ENCODE peak calls at places on chromosomes 6 and 20, in eight cellular contexts. X is fibroblast of lung, T is IMR-90, M is brain microvascular endothelial cell, A is uterus, U is lower lobe of right lung, I is SK-N-SH, G is spleen. F is an unnamed sample. For H3K27me3, the result is how much of the 10 kb centered on the place peaks cover.

GRCh38 chr6:160348552-160349441 is 619 bp downstream of the SLC22A3 start:
- DNase-seq in X (peak), T (no peak), M (no peak), A (peak), U (peak), I (peak), G (no peak), F (peak)

GRCh38 chr20:11907621-11908020 is 10.1 kb upstream of the BTBD3 start:
- DNase-seq in X (no peak), T (peak), M (no peak), A (no peak), U (no peak), I (no peak), G (no peak), F (no peak)

GRCh38 chr6:40999498-41000070 is 39.4 kb downstream of the UNC5CL start:
- DNase-seq in X (peak), T (peak), M (no peak), A (peak), U (peak), I (peak), G (no peak), F (peak)

GRCh38 chr20:1321654-1321939 is 7.3 kb downstream of the SDCBP2 start:
- DNase-seq in X (no peak), T (no peak), M (no peak), A (no peak), U (no peak), I (no peak), G (no peak), F (no peak)

GRCh38 chr6:64505312-64505711 is 869.7 kb downstream of the PHF3 start:
- DNase-seq in X (peak), T (no peak), M (no peak), A (no peak), U (no peak), I (peak), G (peak), F (peak)

GRCh38 chr20:33521461-33521860 is 31.6 kb downstream of the CBFA2T2 start:
- DNase-seq in X (no peak), T (no peak), M (no peak), A (no peak), U (no peak), I (no peak), G (no peak), F (no peak)

GRCh38 chr6:29995346-29995777 is 53.0 kb downstream of the HLA-A start:
- DNase-seq in X (peak), T (peak), M (no peak), A (no peak), U (no peak), I (no peak), G (no peak), F (no peak)

GRCh38 chr6:34340394-34340793 is 52.1 kb downstream of the NUDT3 start:
- DNase-seq in X (no peak), T (no peak), M (no peak), A (no peak), U (no peak), I (no peak), G (no peak), F (no peak)

GRCh38 chr20:7996898-7997297 is 22.7 kb downstream of the TMX4 start:
- DNase-seq in X (no peak), T (no peak), M (no peak), A (no peak), U (no peak), I (no peak), G (no peak), F (no peak)

GRCh38 chr20:19272976-19273654 is 60.7 kb downstream of the SLC24A3 start:
- DNase-seq in X (no peak), T (no peak), M (no peak), A (no peak), U (no peak), I (no peak), G (no peak), F (no peak)

GRCh38 chr6:137637161-137637560 is 143.0 kb upstream of the OLIG3 start:
- DNase-seq in X (peak), T (peak), M (peak), A (no peak), U (no peak), I (no peak), G (no peak), F (no peak)

GRCh38 chr20:57629976-57630525 is 9.8 kb upstream of the ZBP1 start:
- DNase-seq in X (no peak), T (no peak), M (no peak), A (no peak), U (no peak), I (no peak), G (peak), F (no peak)

DNA sequence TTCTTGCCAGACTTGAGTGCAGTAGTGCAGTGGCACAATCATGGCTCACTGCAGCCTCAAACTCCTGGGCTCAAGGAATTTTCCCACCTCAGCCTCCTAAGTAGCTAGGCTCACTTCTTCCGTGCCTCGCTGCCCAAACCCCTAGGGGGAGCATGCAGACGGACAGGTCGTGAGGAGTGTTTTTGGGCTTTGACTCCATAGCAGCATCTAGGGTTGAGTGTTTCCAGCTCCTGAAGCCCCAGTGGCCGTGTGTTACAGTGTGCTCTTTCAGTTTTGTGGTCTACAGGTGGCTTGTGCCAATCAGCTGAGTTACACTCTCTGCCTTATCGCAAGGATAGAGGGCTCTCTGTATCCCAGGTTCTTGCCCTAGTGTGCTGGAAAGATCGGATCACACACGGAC is 33.4 kb downstream of the NCOA3 start:
- DNase-seq in X (no peak), T (no peak), M (no peak), A (no peak), U (no peak), I (no peak), G (no peak), F (no peak)
- TF ChIP-seq CTCF in X (no peak), T (no peak), M (peak), A (no peak), U (no peak), I (no peak), G (no peak), F (no peak)

GRCh38 chr6:26057899-26058298 is 29.3 kb upstream of the HFE start:
- DNase-seq in X (no peak), T (no peak), M (no peak), A (no peak), U (no peak), I (no peak), G (no peak), F (no peak)
- H3K27ac ChIP-seq in X (no peak), T (no peak), M (no peak), A (peak), U (no peak), I (no peak), G (no peak), F (no peak)

DNA sequence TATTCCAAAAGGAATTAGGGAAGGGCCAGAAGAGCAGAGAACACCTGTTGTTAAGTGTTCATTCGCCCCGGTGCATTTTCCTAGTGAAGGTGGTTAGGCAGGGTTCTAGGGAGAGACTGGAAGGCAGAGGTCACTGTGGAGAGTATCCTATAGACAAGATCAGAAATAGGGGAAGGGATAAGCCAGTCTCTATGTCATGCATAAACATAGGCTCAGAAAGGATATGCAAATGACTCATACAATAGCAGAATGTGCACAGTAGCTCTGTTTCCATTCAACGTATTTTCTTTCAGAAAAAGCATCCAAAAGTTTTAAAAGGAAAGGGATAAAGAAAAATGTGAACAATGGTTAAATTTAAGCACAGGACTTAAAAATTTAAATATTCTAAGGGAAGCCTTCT is 47.4 kb downstream of the BMP6 start:
- DNase-seq in X (no peak), T (peak), M (no peak), A (no peak), U (no peak), I (no peak), G (no peak), F (no peak)
- H3K27me3 ChIP-seq in X (under half), T (under half), M (under half), A (under half), U (under half), I (under half), G (under half), F (under half)

GRCh38 chr6:101117397-101118185 is 236.5 kb upstream of the ASCC3 start:
- DNase-seq in X (no peak), T (no peak), M (no peak), A (no peak), U (no peak), I (no peak), G (no peak), F (peak)

GRCh38 chr6:101110814-101111213 is 229.7 kb upstream of the ASCC3 start:
- DNase-seq in X (no peak), T (peak), M (no peak), A (no peak), U (no peak), I (no peak), G (no peak), F (no peak)

GRCh38 chr6:101113468-101114260 is 232.5 kb upstream of the ASCC3 start:
- DNase-seq in X (no peak), T (no peak), M (no peak), A (no peak), U (no peak), I (no peak), G (no peak), F (no peak)

GRCh38 chr6:101116337-101116736 is 235.2 kb upstream of the ASCC3 start:
- DNase-seq in X (no peak), T (no peak), M (no peak), A (no peak), U (no peak), I (no peak), G (no peak), F (no peak)

DNA sequence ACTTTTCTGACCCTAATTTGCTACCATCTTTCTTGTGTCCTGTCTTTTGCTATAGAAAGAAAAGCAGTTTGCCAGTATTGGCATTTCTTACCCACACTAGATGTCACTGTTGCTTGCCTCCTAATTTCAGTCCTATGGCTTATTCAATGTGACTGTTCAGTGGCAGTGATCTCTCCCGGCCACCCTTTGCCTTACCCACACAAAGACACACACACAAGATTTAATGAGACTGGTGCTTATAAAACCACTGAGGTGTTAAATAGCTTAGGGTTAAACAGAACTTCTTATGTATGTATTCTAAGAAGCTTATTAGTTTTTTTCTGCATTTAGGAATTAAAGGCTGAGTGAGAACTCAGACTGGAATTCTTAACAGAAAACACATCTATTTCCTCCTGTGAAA is 233.6 kb upstream of the ASCC3 start:
- DNase-seq in X (peak), T (peak), M (peak), A (no peak), U (no peak), I (peak), G (no peak), F (peak)
- TF ChIP-seq CTCF in X (peak), T (peak), M (peak), A (no peak), U (peak), I (peak), G (no peak), F (peak)

DNA sequence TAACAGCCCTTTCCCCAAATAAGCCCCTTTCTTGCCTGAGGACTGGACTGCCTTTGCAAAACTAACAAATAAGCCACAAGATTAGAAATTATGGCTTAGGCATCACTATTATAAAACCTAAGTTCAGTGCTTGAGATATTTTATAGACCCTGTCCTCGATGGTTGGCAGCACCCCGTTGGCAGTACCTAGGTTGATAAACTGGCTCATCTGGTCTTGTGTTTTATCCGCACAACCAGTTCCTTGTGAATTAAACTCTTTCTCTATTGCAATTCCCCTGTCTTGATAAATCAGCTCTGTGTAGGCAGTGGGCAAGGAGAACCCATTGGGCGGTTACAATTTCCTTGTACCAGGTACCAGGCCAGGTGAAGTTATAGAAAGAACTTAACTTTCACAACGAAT is 6.6 kb downstream of the LRP11 start:
- DNase-seq in X (no peak), T (no peak), M (no peak), A (no peak), U (no peak), I (no peak), G (no peak), F (no peak)
- H3K27ac ChIP-seq in X (peak), T (peak), M (peak), A (no peak), U (no peak), I (peak), G (no peak), F (no peak)

GRCh38 chr6:27669278-27669797 is 196.4 kb upstream of the ZNF184 start:
- DNase-seq in X (no peak), T (no peak), M (no peak), A (no peak), U (no peak), I (no peak), G (no peak), F (peak)
- H3K27me3 ChIP-seq in X (under half), T (under half), M (under half), A (under half), U (half or more), I (under half), G (half or more), F (half or more)